ENCODE peak calls at places on chromosomes 3 and 15, in four cellular contexts. One of them, this sample, is unnamed.
A peak's percentile ranks its signal among the peaks of the same experiment; 100 is the strongest.

GRCh38 chr15:41942886-41943285 is 29.5 kb downstream of the EHD4 start:
- DNase-seq in head of caudate nucleus: no peak
- DNase-seq in bronchial epithelial cell: no peak
- DNase-seq in NCI-H69: no peak
- DNase-seq in this sample: no peak

GRCh38 chr15:24898715-24899278 is 56.0 kb upstream of the SNRPN start:
- DNase-seq in head of caudate nucleus: no peak
- DNase-seq in bronchial epithelial cell: no peak
- DNase-seq in NCI-H69: peak; percentile 54
- DNase-seq in this sample: no peak

GRCh38 chr3:38643592-38643991 is 5.9 kb downstream of the SCN5A start:
- DNase-seq in head of caudate nucleus: no peak
- DNase-seq in bronchial epithelial cell: no peak
- DNase-seq in NCI-H69: no peak
- DNase-seq in this sample: no peak

GRCh38 chr3:46386206-46386605 is 15.5 kb downstream of the CCR5 start:
- DNase-seq in head of caudate nucleus: no peak
- DNase-seq in bronchial epithelial cell: peak; percentile 99
- DNase-seq in NCI-H69: peak; percentile 59
- DNase-seq in this sample: peak; percentile 96

GRCh38 chr3:129795596-129795995 is 97.9 kb downstream of the TMCC1 start:
- DNase-seq in head of caudate nucleus: no peak
- DNase-seq in bronchial epithelial cell: peak; percentile 93
- DNase-seq in NCI-H69: no peak
- DNase-seq in this sample: peak; percentile 80

GRCh38 chr15:66293419-66294156 is at the start of gene DIS3L:
- DNase-seq in head of caudate nucleus: peak; percentile 50
- DNase-seq in bronchial epithelial cell: no peak
- DNase-seq in NCI-H69: peak; percentile 85
- DNase-seq in this sample: no peak

GRCh38 chr3:197811343-197811742 is 20.3 kb downstream of the LRCH3 start:
- DNase-seq in head of caudate nucleus: peak; percentile 36
- DNase-seq in bronchial epithelial cell: no peak
- DNase-seq in NCI-H69: no peak
- DNase-seq in this sample: no peak

GRCh38 chr15:70355275-70355795 is 257.6 kb upstream of the TLE3 start:
- DNase-seq in head of caudate nucleus: no peak
- DNase-seq in bronchial epithelial cell: no peak
- DNase-seq in NCI-H69: no peak
- DNase-seq in this sample: no peak

GRCh38 chr15:100901702-100902435 is 17.3 kb upstream of the LRRK1 start:
- DNase-seq in head of caudate nucleus: no peak
- DNase-seq in bronchial epithelial cell: no peak
- DNase-seq in NCI-H69: no peak
- DNase-seq in this sample: no peak

GRCh38 chr3:111723293-111723963 is 128.3 kb upstream of the ZBED2 start:
- DNase-seq in head of caudate nucleus: no peak
- DNase-seq in bronchial epithelial cell: peak; percentile 26
- DNase-seq in NCI-H69: peak; percentile 79
- DNase-seq in this sample: no peak

GRCh38 chr3:37652405-37652804 is 209.3 kb upstream of the CTDSPL start:
- DNase-seq in head of caudate nucleus: no peak
- DNase-seq in bronchial epithelial cell: no peak
- DNase-seq in NCI-H69: no peak
- DNase-seq in this sample: no peak

GRCh38 chr15:48596415-48596814 is 49.1 kb downstream of the FBN1 start:
- DNase-seq in head of caudate nucleus: no peak
- DNase-seq in bronchial epithelial cell: no peak
- DNase-seq in NCI-H69: no peak
- DNase-seq in this sample: no peak

GRCh38 chr15:25965326-25965725 is 102.2 kb upstream of the ATP10A start:
- DNase-seq in head of caudate nucleus: peak; percentile 55
- DNase-seq in bronchial epithelial cell: no peak
- DNase-seq in NCI-H69: no peak
- DNase-seq in this sample: no peak

GRCh38 chr3:110995461-110996226 is 76.0 kb upstream of the NECTIN3 start:
- DNase-seq in head of caudate nucleus: no peak
- DNase-seq in bronchial epithelial cell: peak; percentile 84
- DNase-seq in NCI-H69: peak; percentile 87
- DNase-seq in this sample: no peak

GRCh38 chr15:91970142-91970541 is 116.6 kb downstream of the SLCO3A1 start:
- DNase-seq in head of caudate nucleus: peak; percentile 67
- DNase-seq in bronchial epithelial cell: no peak
- DNase-seq in NCI-H69: no peak
- DNase-seq in this sample: no peak

GRCh38 chr3:110583373-110583935 is 488.2 kb upstream of the NECTIN3 start:
- DNase-seq in head of caudate nucleus: no peak
- DNase-seq in bronchial epithelial cell: peak; percentile 64
- DNase-seq in NCI-H69: no peak
- DNase-seq in this sample: no peak

GRCh38 chr3:191391873-191392808 is 61.8 kb upstream of the UTS2B start:
- DNase-seq in head of caudate nucleus: no peak
- DNase-seq in bronchial epithelial cell: no peak
- DNase-seq in NCI-H69: no peak
- DNase-seq in this sample: no peak

GRCh38 chr3:32453346-32453745 is 49.3 kb downstream of the CMTM6 start:
- DNase-seq in head of caudate nucleus: no peak
- DNase-seq in bronchial epithelial cell: no peak
- DNase-seq in NCI-H69: no peak
- DNase-seq in this sample: no peak

GRCh38 chr3:108099203-108099602 is 8.4 kb upstream of the CD47 start:
- DNase-seq in head of caudate nucleus: no peak
- DNase-seq in bronchial epithelial cell: no peak
- DNase-seq in NCI-H69: peak; percentile 7
- DNase-seq in this sample: no peak

GRCh38 chr15:79248183-79248582 is 34.3 kb upstream of the ANKRD34C start:
- DNase-seq in head of caudate nucleus: no peak
- DNase-seq in bronchial epithelial cell: no peak
- DNase-seq in NCI-H69: no peak
- DNase-seq in this sample: no peak

GRCh38 chr3:159645874-159646273 is 342.8 kb upstream of the IL12A start:
- DNase-seq in head of caudate nucleus: no peak
- DNase-seq in bronchial epithelial cell: no peak
- DNase-seq in NCI-H69: no peak
- DNase-seq in this sample: no peak

GRCh38 chr3:127915115-127915936 is at the start of gene KBTBD12:
- DNase-seq in head of caudate nucleus: peak; percentile 50
- DNase-seq in bronchial epithelial cell: no peak
- DNase-seq in NCI-H69: no peak
- DNase-seq in this sample: no peak

GRCh38 chr3:13109516-13109915 is 36.3 kb upstream of the IQSEC1 start:
- DNase-seq in head of caudate nucleus: no peak
- DNase-seq in bronchial epithelial cell: no peak
- DNase-seq in NCI-H69: no peak
- DNase-seq in this sample: no peak